ENCODE peak calls at places on chromosomes 7 and 10, in four cellular contexts. N is body of pancreas, T is lower lobe of right lung, K is thoracic aorta. Z is an unnamed sample.

GRCh38 chr10:61262486-61263261 is 190.5 kb downstream of the TMEM26 start:
- DNase-seq in K (no peak), N (no peak), T (no peak), Z (no peak)

GRCh38 chr10:70935631-70936030 is 47.3 kb upstream of the PCBD1 start:
- DNase-seq in K (no peak), N (no peak), T (no peak), Z (no peak)

GRCh38 chr10:112639291-112639690 is 192.3 kb downstream of the VTI1A start:
- DNase-seq in T (no peak), K (no peak), N (no peak), Z (no peak)

GRCh38 chr10:69898524-69898923 is 96.8 kb downstream of the COL13A1 start:
- DNase-seq in N (no peak), T (no peak), K (no peak), Z (no peak)

GRCh38 chr7:20466425-20467125 is 135.9 kb downstream of the ITGB8 start:
- DNase-seq in K (no peak), N (no peak), T (no peak), Z (no peak)

GRCh38 chr7:152887779-152888178 is 128.2 kb downstream of the ACTR3B start:
- DNase-seq in T (no peak), N (no peak), K (no peak), Z (no peak)

GRCh38 chr7:152050547-152050971 is 25.1 kb downstream of the GALNT11 start:
- DNase-seq in T (no peak), K (no peak), N (no peak), Z (no peak)

GRCh38 chr7:5631752-5632151 is 149.7 kb downstream of the RNF216 start:
- DNase-seq in K (no peak), T (no peak), N (no peak), Z (no peak)

GRCh38 chr7:42431873-42432272 is 194.9 kb upstream of the GLI3 start:
- DNase-seq in K (no peak), N (no peak), T (no peak), Z (no peak)

GRCh38 chr10:86678999-86679792 is 10.9 kb downstream of the LDB3 start:
- DNase-seq in K (no peak), T (no peak), N (no peak), Z (no peak)

GRCh38 chr7:96408881-96409280 is 87.0 kb upstream of the SLC25A13 start:
- DNase-seq in N (no peak), T (no peak), K (no peak), Z (no peak)

GRCh38 chr10:122097935-122098334 is 109.0 kb downstream of the TACC2 start:
- DNase-seq in K (no peak), T (no peak), N (no peak), Z (no peak)

GRCh38 chr10:122102867-122103525 is 114.0 kb downstream of the TACC2 start:
- DNase-seq in N (no peak), T (no peak), K (no peak), Z (no peak)

GRCh38 chr10:122098924-122099323 is 110.0 kb downstream of the TACC2 start:
- DNase-seq in T (no peak), K (peak; percentile 40), N (no peak), Z (no peak)

GRCh38 chr10:122102146-122102866 is 113.3 kb downstream of the TACC2 start:
- DNase-seq in N (no peak), T (no peak), K (no peak), Z (no peak)

GRCh38 chr10:122099562-122099961 is 110.6 kb downstream of the TACC2 start:
- DNase-seq in K (no peak), T (no peak), N (no peak), Z (no peak)
- H3K4me1 ChIP-seq in K (peaks cover 34% of the 10 kb centered on the region), T (no peaks in the 10 kb centered on the region), N (no peaks in the 10 kb centered on the region), Z (no peaks in the 10 kb centered on the region)

DNA sequence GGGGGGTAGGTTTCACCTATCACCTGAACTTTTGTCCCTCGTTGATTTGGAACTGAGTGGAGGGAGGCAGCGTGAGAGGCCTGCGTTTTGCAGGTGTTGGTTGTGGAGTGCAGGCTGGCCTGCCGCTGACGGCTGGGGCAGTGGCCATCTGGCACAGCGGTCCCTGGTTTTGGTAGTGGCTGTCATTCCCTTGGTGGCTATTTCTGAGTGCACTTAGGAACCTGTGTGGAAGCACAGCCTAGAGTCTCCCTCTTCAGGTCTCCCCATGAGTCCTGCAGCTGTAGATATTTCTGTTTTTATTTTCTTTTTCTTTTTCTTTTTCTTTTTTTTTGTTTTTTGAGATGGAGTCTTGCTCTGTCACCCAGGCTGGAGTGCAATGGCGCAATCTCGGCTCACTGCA is 129.2 kb downstream of the CUL2 start:
- DNase-seq in N (no peak), T (no peak), K (no peak), Z (no peak)
- TF ChIP-seq CTCF in N (no peak), T (no peak), K (no peak), Z (peak; percentile 23)

DNA sequence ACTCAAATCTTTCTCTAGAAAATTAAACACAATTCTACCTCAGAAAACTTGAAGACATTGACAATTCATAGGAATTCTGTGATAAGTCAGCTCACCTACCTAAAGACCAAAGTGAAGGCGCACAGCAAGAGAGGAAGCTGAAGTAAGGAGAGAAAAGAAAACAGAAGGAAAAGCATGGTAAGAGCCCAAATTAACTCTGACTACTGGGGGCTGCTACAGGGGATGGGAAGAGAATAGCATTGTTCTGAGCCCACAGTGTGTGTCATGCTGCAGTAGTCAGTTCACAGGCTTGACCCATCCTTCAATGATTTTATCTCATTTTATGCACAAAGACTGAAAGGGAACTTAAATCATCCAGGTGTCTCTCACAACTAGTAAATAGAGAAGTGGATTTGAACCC is 111.3 kb downstream of the PTEN start:
- DNase-seq in N (no peak), K (no peak), T (no peak), Z (no peak)
- H3K4me1 ChIP-seq in N (peaks cover 11% of the 10 kb centered on the region), K (peaks cover 13% of the 10 kb centered on the region), T (no peaks in the 10 kb centered on the region), Z (no peaks in the 10 kb centered on the region)

GRCh38 chr7:143975617-143976016 is 21.0 kb downstream of the OR2F1 start:
- DNase-seq in T (no peak), N (no peak), K (no peak), Z (no peak)
- TF ChIP-seq CTCF in T (no peak), N (no peak), K (no peak), Z (no peak)

GRCh38 chr10:125117941-125118630 is 42.3 kb downstream of the CTBP2 start:
- DNase-seq in K (no peak), T (no peak), N (peak; percentile 87), Z (no peak)

GRCh38 chr10:125121003-125121402 is 39.4 kb downstream of the CTBP2 start:
- DNase-seq in T (no peak), K (no peak), N (peak; percentile 70), Z (no peak)

GRCh38 chr10:125116652-125117310 is 43.6 kb downstream of the CTBP2 start:
- DNase-seq in K (no peak), T (no peak), N (peak; percentile 71), Z (no peak)

GRCh38 chr10:125120046-125120710 is 40.2 kb downstream of the CTBP2 start:
- DNase-seq in N (peak; percentile 9), T (no peak), K (no peak), Z (peak; percentile 63)

DNA sequence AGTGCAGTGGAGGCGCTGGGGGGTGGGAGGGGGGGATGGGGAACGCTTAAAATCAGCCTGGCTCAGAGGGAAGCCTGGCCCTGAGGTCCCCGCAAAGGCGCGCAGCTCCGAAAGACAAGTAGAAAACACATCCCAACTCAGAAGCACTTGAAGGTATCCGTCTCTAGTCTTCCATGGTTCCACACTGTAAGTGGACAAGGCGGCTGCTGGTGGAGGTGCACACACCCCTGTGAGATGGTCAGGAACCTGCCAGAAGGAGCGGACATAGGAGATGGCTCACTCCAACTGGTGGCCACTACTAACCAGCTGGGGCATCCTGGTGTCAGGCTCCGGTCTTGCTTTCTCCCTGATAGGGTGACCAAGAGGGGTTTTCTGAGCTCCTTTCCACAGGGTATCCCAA is 41.7 kb downstream of the CTBP2 start:
- DNase-seq in K (no peak), N (no peak), T (no peak), Z (no peak)
- H3K4me1 ChIP-seq in K (peaks cover 27% of the 10 kb centered on the region), N (peaks cover 91% of the 10 kb centered on the region), T (peaks cover 70% of the 10 kb centered on the region), Z (peaks cover 69% of the 10 kb centered on the region)

Z was measured in adrenal gland.